ENCODE peak calls at places on chromosomes 6 and 20, in nine cellular contexts. K is SK-N-SH; E is esophagus muscularis mucosa; J is effector CD4-positive, alpha-beta T cell; W is GM13976; G is ovary; C is C1 segment of cervical spinal cord; N is fibroblast of pulmonary artery; R is NCI-H1417. A is an unnamed sample.

GRCh38 chr6:150352321-150353296 is 16.2 kb upstream of the IYD start:
- DNase-seq in K (no peak), E (no peak), J (no peak), W (no peak), G (no peak), C (no peak), N (peak), R (no peak), A (peak)

GRCh38 chr6:169800668-169801395 is 49.4 kb downstream of the ERMARD start:
- DNase-seq in K (no peak), E (peak), J (no peak), W (no peak), G (no peak), C (peak), N (peak), R (peak), A (no peak)

GRCh38 chr6:158040051-158040803 is 58.6 kb downstream of the SYNJ2 start:
- DNase-seq in K (peak), E (no peak), J (no peak), W (peak), G (peak), C (no peak), N (peak), R (no peak), A (peak)

GRCh38 chr6:105038259-105038658 is 81.4 kb downstream of the LIN28B start:
- DNase-seq in K (no peak), E (no peak), J (no peak), W (no peak), G (peak), C (no peak), N (no peak), R (no peak), A (no peak)

GRCh38 chr20:44011251-44011940 is 96.7 kb downstream of the TOX2 start:
- DNase-seq in K (peak), E (no peak), J (no peak), W (no peak), G (no peak), C (no peak), N (no peak), R (peak), A (no peak)

GRCh38 chr6:128370072-128370471 is 150.3 kb downstream of the PTPRK start:
- DNase-seq in K (no peak), E (no peak), J (no peak), W (no peak), G (no peak), C (no peak), N (peak), R (no peak), A (peak)

GRCh38 chr6:3707751-3708412 is 43.6 kb downstream of the PXDC1 start:
- DNase-seq in K (no peak), E (no peak), J (no peak), W (no peak), G (no peak), C (no peak), N (no peak), R (no peak), A (peak)

GRCh38 chr6:83854766-83855165 is 1.6 kb downstream of the RIPPLY2 start:
- DNase-seq in K (no peak), E (no peak), J (no peak), W (no peak), G (no peak), C (no peak), N (no peak), R (no peak), A (no peak)

GRCh38 chr6:39558079-39558478 is 167.1 kb downstream of the KIF6 start:
- DNase-seq in K (peak), E (no peak), J (no peak), W (no peak), G (no peak), C (no peak), N (no peak), R (peak), A (no peak)

GRCh38 chr20:1185781-1186334 is 1.1 kb upstream of the TMEM74B start:
- DNase-seq in K (peak), E (no peak), J (peak), W (peak), G (no peak), C (no peak), N (peak), R (peak), A (peak)

GRCh38 chr6:35341557-35341956 is 801 bp upstream of the PPARD start:
- DNase-seq in K (no peak), E (no peak), J (no peak), W (no peak), G (no peak), C (no peak), N (no peak), R (no peak), A (no peak)

GRCh38 chr6:146423450-146423849 is 120.2 kb upstream of the RAB32 start:
- DNase-seq in K (no peak), E (no peak), J (no peak), W (no peak), G (no peak), C (no peak), N (no peak), R (no peak), A (no peak)

A was measured in lung microvascular endothelial cell.